ENCODE peak calls at places on chromosomes 3 and 15, in eight cellular contexts. One of them, this sample, is unnamed.

GRCh38 chr3:143601738-143602480 is 246.4 kb downstream of the SLC9A9 start:
- DNase-seq in amygdala: no peak
- DNase-seq in GM03348: no peak
- DNase-seq in stimulated activated CD4-positive, alpha-beta T cell treated with anti-CD3 and anti-CD28 coated beads, Interleukin-1b, Interleukin-23, amount 100 ng/mL, for 24 hours: no peak
- DNase-seq in NCI-H774: no peak
- DNase-seq in stromal cell of bone marrow: no peak
- DNase-seq in amniotic stem cell: no peak
- DNase-seq in fibroblast of the conjunctiva: no peak
- DNase-seq in this sample: no peak

GRCh38 chr3:85567074-85567676 is 608.4 kb downstream of the CADM2 start:
- DNase-seq in amygdala: no peak
- DNase-seq in GM03348: peak; percentile 17
- DNase-seq in stimulated activated CD4-positive, alpha-beta T cell treated with anti-CD3 and anti-CD28 coated beads, Interleukin-1b, Interleukin-23, amount 100 ng/mL, for 24 hours: no peak
- DNase-seq in NCI-H774: no peak
- DNase-seq in stromal cell of bone marrow: no peak
- DNase-seq in amniotic stem cell: no peak
- DNase-seq in fibroblast of the conjunctiva: peak; percentile 47
- DNase-seq in this sample: no peak

GRCh38 chr3:160486459-160486869 is 36.9 kb upstream of the TRIM59 start:
- DNase-seq in amygdala: no peak
- DNase-seq in GM03348: peak; percentile 36
- DNase-seq in stimulated activated CD4-positive, alpha-beta T cell treated with anti-CD3 and anti-CD28 coated beads, Interleukin-1b, Interleukin-23, amount 100 ng/mL, for 24 hours: no peak
- DNase-seq in NCI-H774: peak; percentile 53
- DNase-seq in stromal cell of bone marrow: peak; percentile 36
- DNase-seq in amniotic stem cell: peak; percentile 24
- DNase-seq in fibroblast of the conjunctiva: peak; percentile 45
- DNase-seq in this sample: no peak

GRCh38 chr3:140053011-140053702 is 118.2 kb downstream of the CLSTN2 start:
- DNase-seq in amygdala: no peak
- DNase-seq in GM03348: no peak
- DNase-seq in stimulated activated CD4-positive, alpha-beta T cell treated with anti-CD3 and anti-CD28 coated beads, Interleukin-1b, Interleukin-23, amount 100 ng/mL, for 24 hours: no peak
- DNase-seq in NCI-H774: no peak
- DNase-seq in stromal cell of bone marrow: no peak
- DNase-seq in amniotic stem cell: no peak
- DNase-seq in fibroblast of the conjunctiva: no peak
- DNase-seq in this sample: no peak

GRCh38 chr3:168071535-168071934 is 24.2 kb downstream of the GOLIM4 start:
- DNase-seq in amygdala: no peak
- DNase-seq in GM03348: peak; percentile 71
- DNase-seq in stimulated activated CD4-positive, alpha-beta T cell treated with anti-CD3 and anti-CD28 coated beads, Interleukin-1b, Interleukin-23, amount 100 ng/mL, for 24 hours: no peak
- DNase-seq in NCI-H774: no peak
- DNase-seq in stromal cell of bone marrow: peak; percentile 72
- DNase-seq in amniotic stem cell: peak; percentile 91
- DNase-seq in fibroblast of the conjunctiva: peak; percentile 74
- DNase-seq in this sample: no peak

GRCh38 chr15:101128191-101128590 is 123.7 kb downstream of the CHSY1 start:
- DNase-seq in amygdala: no peak
- DNase-seq in GM03348: peak; percentile 78
- DNase-seq in stimulated activated CD4-positive, alpha-beta T cell treated with anti-CD3 and anti-CD28 coated beads, Interleukin-1b, Interleukin-23, amount 100 ng/mL, for 24 hours: no peak
- DNase-seq in NCI-H774: no peak
- DNase-seq in stromal cell of bone marrow: peak; percentile 77
- DNase-seq in amniotic stem cell: peak; percentile 73
- DNase-seq in fibroblast of the conjunctiva: peak; percentile 94
- DNase-seq in this sample: no peak

GRCh38 chr15:73225358-73226015 is 143.3 kb downstream of the HCN4 start:
- DNase-seq in amygdala: no peak
- DNase-seq in GM03348: no peak
- DNase-seq in stimulated activated CD4-positive, alpha-beta T cell treated with anti-CD3 and anti-CD28 coated beads, Interleukin-1b, Interleukin-23, amount 100 ng/mL, for 24 hours: no peak
- DNase-seq in NCI-H774: no peak
- DNase-seq in stromal cell of bone marrow: no peak
- DNase-seq in amniotic stem cell: no peak
- DNase-seq in fibroblast of the conjunctiva: no peak
- DNase-seq in this sample: no peak

GRCh38 chr3:13530241-13531009 is 18.5 kb upstream of the FBLN2 start:
- DNase-seq in amygdala: no peak
- DNase-seq in GM03348: no peak
- DNase-seq in stimulated activated CD4-positive, alpha-beta T cell treated with anti-CD3 and anti-CD28 coated beads, Interleukin-1b, Interleukin-23, amount 100 ng/mL, for 24 hours: no peak
- DNase-seq in NCI-H774: no peak
- DNase-seq in stromal cell of bone marrow: no peak
- DNase-seq in amniotic stem cell: no peak
- DNase-seq in fibroblast of the conjunctiva: no peak
- DNase-seq in this sample: no peak

GRCh38 chr3:193812078-193812725 is 219.2 kb downstream of the OPA1 start:
- DNase-seq in amygdala: no peak
- DNase-seq in GM03348: no peak
- DNase-seq in stimulated activated CD4-positive, alpha-beta T cell treated with anti-CD3 and anti-CD28 coated beads, Interleukin-1b, Interleukin-23, amount 100 ng/mL, for 24 hours: no peak
- DNase-seq in NCI-H774: no peak
- DNase-seq in stromal cell of bone marrow: no peak
- DNase-seq in amniotic stem cell: no peak
- DNase-seq in fibroblast of the conjunctiva: no peak
- DNase-seq in this sample: no peak

GRCh38 chr3:16174389-16174788 is at the start of gene GALNT15:
- DNase-seq in amygdala: peak; percentile 21
- DNase-seq in GM03348: peak; percentile 92
- DNase-seq in stimulated activated CD4-positive, alpha-beta T cell treated with anti-CD3 and anti-CD28 coated beads, Interleukin-1b, Interleukin-23, amount 100 ng/mL, for 24 hours: no peak
- DNase-seq in NCI-H774: no peak
- DNase-seq in stromal cell of bone marrow: peak; percentile 99
- DNase-seq in amniotic stem cell: peak; percentile 82
- DNase-seq in fibroblast of the conjunctiva: peak; percentile 83
- DNase-seq in this sample: no peak

GRCh38 chr15:87902772-87903388 is 353.7 kb downstream of the NTRK3 start:
- DNase-seq in amygdala: no peak
- DNase-seq in GM03348: no peak
- DNase-seq in stimulated activated CD4-positive, alpha-beta T cell treated with anti-CD3 and anti-CD28 coated beads, Interleukin-1b, Interleukin-23, amount 100 ng/mL, for 24 hours: no peak
- DNase-seq in NCI-H774: no peak
- DNase-seq in stromal cell of bone marrow: peak; percentile 5
- DNase-seq in amniotic stem cell: no peak
- DNase-seq in fibroblast of the conjunctiva: no peak
- DNase-seq in this sample: no peak

GRCh38 chr15:90201944-90202375 is 830 bp downstream of the SEMA4B start:
- DNase-seq in amygdala: no peak
- DNase-seq in GM03348: peak; percentile 41
- DNase-seq in stimulated activated CD4-positive, alpha-beta T cell treated with anti-CD3 and anti-CD28 coated beads, Interleukin-1b, Interleukin-23, amount 100 ng/mL, for 24 hours: no peak
- DNase-seq in NCI-H774: no peak
- DNase-seq in stromal cell of bone marrow: no peak
- DNase-seq in amniotic stem cell: no peak
- DNase-seq in fibroblast of the conjunctiva: no peak
- DNase-seq in this sample: no peak

GRCh38 chr3:7285502-7285901 is 424.6 kb downstream of the GRM7 start:
- DNase-seq in amygdala: no peak
- DNase-seq in GM03348: no peak
- DNase-seq in stimulated activated CD4-positive, alpha-beta T cell treated with anti-CD3 and anti-CD28 coated beads, Interleukin-1b, Interleukin-23, amount 100 ng/mL, for 24 hours: no peak
- DNase-seq in NCI-H774: no peak
- DNase-seq in stromal cell of bone marrow: no peak
- DNase-seq in amniotic stem cell: no peak
- DNase-seq in fibroblast of the conjunctiva: no peak
- DNase-seq in this sample: no peak